ENCODE peak calls at places on chromosomes 1 and 21, in seven cellular contexts. A, D, G, F, Y, O and W are unnamed samples.

GRCh38 chr1:111218947-111219346 is 8.6 kb upstream of the CHI3L2 start:
- DNase-seq in A (no peak), G (no peak), F (no peak), Y (no peak), D (no peak), O (no peak), W (no peak)

GRCh38 chr1:82343381-82343780 is 542.6 kb downstream of the ADGRL2 start:
- DNase-seq in A (no peak), F (no peak), D (no peak), G (no peak), Y (no peak), O (no peak), W (no peak)

GRCh38 chr1:234125283-234125682 is 220.8 kb downstream of the SLC35F3 start:
- DNase-seq in O (no peak), Y (no peak), G (peak), F (peak), D (no peak), A (peak), W (no peak)

GRCh38 chr1:197838836-197839235 is 63.6 kb upstream of the DENND1B start:
- DNase-seq in O (no peak), D (no peak), G (peak), F (no peak), Y (no peak), A (peak), W (peak)

GRCh38 chr1:192732787-192733186 is 76.1 kb upstream of the RGS2 start:
- DNase-seq in G (no peak), O (no peak), F (no peak), A (no peak), D (no peak), Y (no peak), W (no peak)

GRCh38 chr1:61142726-61143500 is 60.6 kb downstream of the NFIA start:
- DNase-seq in D (no peak), F (no peak), A (no peak), G (no peak), O (no peak), Y (no peak), W (no peak)

GRCh38 chr21:36704958-36705678 is 6.2 kb downstream of the SIM2 start:
- DNase-seq in A (no peak), O (no peak), D (no peak), F (peak), G (no peak), Y (no peak), W (no peak)

GRCh38 chr1:212504171-212504803 is 71.6 kb downstream of the NENF start:
- DNase-seq in O (no peak), D (no peak), Y (no peak), A (no peak), F (no peak), G (no peak), W (no peak)

GRCh38 chr1:110876748-110877341 is 3.9 kb downstream of the CD53 start:
- DNase-seq in F (no peak), A (no peak), Y (no peak), O (no peak), D (no peak), G (no peak), W (no peak)

GRCh38 chr21:30044447-30045064 is 104.8 kb upstream of the GRIK1 start:
- DNase-seq in Y (no peak), F (no peak), A (peak), D (no peak), G (peak), O (no peak), W (peak)

GRCh38 chr1:172351347-172351746 is 69.1 kb upstream of the C1orf105 start:
- DNase-seq in O (no peak), D (no peak), F (no peak), A (peak), G (peak), Y (no peak), W (peak)

GRCh38 chr1:43524804-43525203 is 5.9 kb upstream of the PTPRF start:
- DNase-seq in G (no peak), D (no peak), A (no peak), F (no peak), Y (no peak), O (no peak), W (no peak)

GRCh38 chr1:172698224-172698623 is 39.3 kb downstream of the FASLG start:
- DNase-seq in G (no peak), O (no peak), D (no peak), F (no peak), A (no peak), Y (no peak), W (no peak)

GRCh38 chr21:25994758-25995163 is 175.8 kb downstream of the APP start:
- DNase-seq in D (no peak), Y (no peak), F (no peak), A (no peak), G (no peak), O (no peak), W (no peak)

GRCh38 chr1:17301767-17302166 is 6.2 kb upstream of the PADI4 start:
- DNase-seq in Y (no peak), G (no peak), A (no peak), O (no peak), F (no peak), D (no peak), W (peak)

GRCh38 chr1:185402930-185403329 is 85.9 kb upstream of the IVNS1ABP start:
- DNase-seq in O (peak), D (no peak), A (no peak), F (no peak), G (no peak), Y (no peak), W (no peak)

GRCh38 chr1:17671741-17672140 is 83.4 kb upstream of the ACTL8 start:
- DNase-seq in D (no peak), G (no peak), O (no peak), A (no peak), F (no peak), Y (no peak), W (no peak)

GRCh38 chr1:228940931-228941330 is 205.7 kb downstream of the RHOU start:
- DNase-seq in A (no peak), Y (no peak), F (no peak), O (no peak), G (no peak), D (no peak), W (no peak)

GRCh38 chr1:3543076-3544049 is 67.9 kb downstream of the MEGF6 start:
- DNase-seq in G (peak), D (peak), O (no peak), Y (no peak), F (no peak), A (peak), W (peak)

GRCh38 chr1:944341-945325 is 14.4 kb downstream of the NOC2L start:
- DNase-seq in F (no peak), O (no peak), G (peak), Y (no peak), D (no peak), A (peak), W (peak)

GRCh38 chr1:193763313-193763712 is 576.9 kb upstream of the B3GALT2 start:
- DNase-seq in A (peak), Y (no peak), D (no peak), G (peak), F (no peak), O (no peak), W (peak)

GRCh38 chr1:64387382-64388066 is 82.4 kb upstream of the CACHD1 start:
- DNase-seq in D (no peak), O (no peak), G (no peak), Y (no peak), F (no peak), A (no peak), W (no peak)

GRCh38 chr21:45303751-45304150 is 16.1 kb upstream of the POFUT2 start:
- DNase-seq in O (peak), G (no peak), F (no peak), A (no peak), D (no peak), Y (no peak), W (no peak)

GRCh38 chr1:109266965-109267364 is 16.0 kb downstream of the PSRC1 start:
- DNase-seq in G (peak), Y (no peak), A (peak), D (no peak), O (no peak), F (no peak), W (peak)

GRCh38 chr1:227777156-227777555 is 38.3 kb upstream of the PRSS38 start:
- DNase-seq in G (no peak), F (no peak), Y (no peak), A (no peak), O (no peak), D (no peak), W (no peak)

GRCh38 chr1:93980320-93980744 is 71.1 kb upstream of the GCLM start:
- DNase-seq in F (no peak), O (no peak), Y (no peak), G (peak), D (no peak), A (no peak), W (no peak)

GRCh38 chr21:9780441-9780937 is 740.9 kb upstream of the TPTE start:
- DNase-seq in Y (no peak), F (no peak), D (no peak), A (no peak), G (no peak), O (no peak), W (no peak)

GRCh38 chr1:212396638-212397037 is 18.0 kb downstream of the PACC1 start:
- DNase-seq in A (peak), G (peak), Y (no peak), O (no peak), F (no peak), D (no peak), W (peak)

GRCh38 chr1:40197656-40198055 is 36.5 kb downstream of the RLF start:
- DNase-seq in Y (no peak), A (no peak), G (no peak), F (no peak), O (no peak), D (no peak), W (no peak)
- TF ChIP-seq CTCF in Y (peak), A (no peak), G (no peak), F (no peak), O (no peak), D (no peak), W (peak)

GRCh38 chr1:247855911-247856310 is 1.1 kb upstream of the TRIM58 start:
- DNase-seq in F (no peak), D (no peak), A (no peak), O (no peak), Y (no peak), G (no peak), W (no peak)

GRCh38 chr1:247862756-247863155 is 5.8 kb downstream of the TRIM58 start:
- DNase-seq in D (no peak), F (no peak), G (no peak), O (no peak), Y (no peak), A (no peak), W (no peak)

GRCh38 chr1:247854899-247855545 is 2.0 kb upstream of the TRIM58 start:
- DNase-seq in F (no peak), D (no peak), O (no peak), Y (no peak), A (no peak), G (no peak), W (no peak)

GRCh38 chr1:247857986-247858356 is 984 bp downstream of the TRIM58 start:
- DNase-seq in A (no peak), O (no peak), D (no peak), G (no peak), Y (no peak), F (no peak), W (no peak)

DNA sequence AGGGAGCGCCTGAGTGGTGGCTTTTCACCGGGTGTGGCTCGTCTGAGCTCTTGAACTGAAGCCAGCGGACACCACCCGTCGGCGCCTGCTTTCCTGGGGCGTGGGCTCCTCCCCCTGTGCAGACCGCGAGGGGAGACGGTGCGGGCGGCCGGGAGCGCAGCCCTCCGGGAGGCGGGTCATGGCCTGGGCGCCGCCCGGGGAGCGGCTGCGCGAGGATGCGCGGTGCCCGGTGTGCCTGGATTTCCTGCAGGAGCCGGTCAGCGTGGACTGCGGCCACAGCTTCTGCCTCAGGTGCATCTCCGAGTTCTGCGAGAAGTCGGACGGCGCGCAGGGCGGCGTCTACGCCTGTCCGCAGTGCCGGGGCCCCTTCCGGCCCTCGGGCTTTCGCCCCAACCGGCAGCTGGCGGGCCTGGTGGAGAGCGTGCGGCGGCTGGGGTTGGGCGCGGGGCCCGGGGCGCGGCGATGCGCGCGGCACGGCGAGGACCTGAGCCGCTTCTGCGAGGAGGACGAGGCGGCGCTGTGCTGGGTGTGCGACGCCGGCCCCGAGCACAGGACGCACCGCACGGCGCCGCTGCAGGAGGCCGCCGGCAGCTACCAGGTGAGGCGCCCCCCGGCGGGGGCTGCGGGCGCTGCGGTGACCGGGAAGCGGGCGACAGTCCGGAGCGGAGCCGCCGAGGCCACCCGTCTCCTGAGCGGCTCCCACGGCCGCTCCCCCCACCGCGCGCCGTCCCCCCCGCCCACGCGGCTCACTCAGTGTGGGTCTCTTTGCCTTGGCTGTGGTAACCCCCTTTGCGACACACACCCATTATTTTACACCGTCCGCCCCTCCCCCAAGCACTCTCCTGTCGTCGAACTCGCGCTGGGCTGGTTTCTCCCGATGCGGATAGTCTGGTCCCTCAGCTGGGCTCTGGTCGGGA is at the start of gene TRIM58:
- DNase-seq in Y (no peak), F (peak), G (no peak), D (no peak), A (no peak), O (peak), W (peak)
- TF ChIP-seq CTCF in Y (peak), F (no peak), G (no peak), D (no peak), A (no peak), O (peak), W (no peak)

DNA sequence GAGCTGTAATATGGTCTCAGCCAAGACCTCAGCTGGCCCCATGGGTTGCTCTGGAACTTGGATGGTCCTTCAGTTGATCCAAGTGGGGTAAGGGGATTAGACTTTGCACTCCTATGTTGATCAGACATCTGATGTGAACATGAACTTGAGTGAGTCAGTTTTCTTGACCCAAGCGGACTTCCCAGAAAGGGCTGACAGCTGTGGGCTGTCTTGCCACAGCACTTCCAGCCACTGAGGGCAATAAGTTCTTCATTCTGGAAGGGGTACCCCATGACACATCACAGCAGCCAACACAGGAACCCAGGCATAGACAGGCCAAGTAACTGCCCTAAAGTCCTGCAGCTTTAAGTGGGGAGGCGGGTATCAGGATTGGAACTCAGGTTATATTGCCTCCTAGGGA is 93.9 kb upstream of the USP24 start:
- DNase-seq in G (peak), F (no peak), D (no peak), Y (no peak), A (peak), O (no peak), W (peak)
- TF ChIP-seq CTCF in G (no peak), F (no peak), D (no peak), Y (no peak), A (no peak), O (no peak), W (no peak)

GRCh38 chr1:156225677-156226014 is 12.8 kb downstream of the PMF1 start:
- DNase-seq in A (no peak), D (no peak), Y (no peak), F (no peak), O (peak), G (no peak), W (no peak)
- TF ChIP-seq CTCF in A (no peak), D (no peak), Y (no peak), F (no peak), O (peak), G (no peak), W (no peak)

GRCh38 chr1:98940680-98941079 is 64.0 kb downstream of the PLPPR5 start:
- DNase-seq in G (peak), F (no peak), O (no peak), A (peak), D (no peak), Y (no peak), W (peak)

GRCh38 chr1:98939471-98939870 is 65.2 kb downstream of the PLPPR5 start:
- DNase-seq in Y (no peak), O (no peak), F (no peak), G (no peak), D (no peak), A (no peak), W (no peak)

DNA sequence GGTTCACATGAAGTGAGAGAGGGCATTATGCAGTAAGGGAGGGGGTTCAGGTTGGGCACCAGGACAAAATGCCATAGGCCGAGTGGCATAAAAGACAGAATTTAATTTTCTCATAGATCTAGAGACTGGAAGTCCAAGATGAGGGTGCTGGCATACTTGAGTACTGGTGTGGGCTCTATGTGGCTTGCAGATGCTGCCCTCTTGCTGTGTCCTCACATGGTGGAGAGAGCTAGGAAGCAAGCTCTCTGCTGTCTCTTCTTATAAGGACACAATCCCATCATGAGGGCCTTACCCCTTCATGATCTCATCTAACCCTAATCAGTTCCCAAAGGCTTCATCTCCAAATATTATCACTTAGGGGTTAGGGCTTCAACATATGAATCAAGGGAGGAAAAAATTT is 64.6 kb downstream of the PLPPR5 start:
- DNase-seq in A (no peak), F (no peak), Y (no peak), D (no peak), O (no peak), G (no peak), W (no peak)
- TF ChIP-seq CTCF in A (no peak), F (no peak), Y (no peak), D (no peak), O (no peak), G (no peak), W (no peak)

GRCh38 chr1:200556005-200556404 is 64.5 kb downstream of the KIF14 start:
- DNase-seq in F (no peak), Y (no peak), A (peak), D (no peak), O (no peak), G (peak), W (no peak)
- TF ChIP-seq CTCF in F (no peak), Y (peak), A (peak), D (no peak), O (no peak), G (peak), W (no peak)